ENCODE peak calls at places on chromosomes 12 and 14, in nine cellular contexts. One of them, this sample, is unnamed.

GRCh38 chr14:105398726-105399440 is 545 bp downstream of the TEX22 start:
- DNase-seq in sciatic nerve: no peak
- DNase-seq in activated naive CD4-positive, alpha-beta T cell treated with anti-CD3 and anti-CD28 coated beads, Interleukin-2, amount 50 U/mL, for 16 hours: peak
- DNase-seq in ACHN: peak
- DNase-seq in activated effector memory CD4-positive, alpha-beta T cell treated with Interleukin-2 at 50 U/mL for 16 hours: no peak
- DNase-seq in ELR: peak
- DNase-seq in GM04503: no peak
- DNase-seq in activated naive CD8-positive, alpha-beta T cell treated with anti-CD3 and anti-CD28 coated beads for 36 hours: peak
- DNase-seq in B cell: no peak
- DNase-seq in this sample: no peak

GRCh38 chr14:104433401-104434213 is 146.0 kb upstream of the C14orf180 start:
- DNase-seq in sciatic nerve: peak
- DNase-seq in activated naive CD4-positive, alpha-beta T cell treated with anti-CD3 and anti-CD28 coated beads, Interleukin-2, amount 50 U/mL, for 16 hours: peak
- DNase-seq in ACHN: no peak
- DNase-seq in activated effector memory CD4-positive, alpha-beta T cell treated with Interleukin-2 at 50 U/mL for 16 hours: no peak
- DNase-seq in ELR: no peak
- DNase-seq in GM04503: no peak
- DNase-seq in activated naive CD8-positive, alpha-beta T cell treated with anti-CD3 and anti-CD28 coated beads for 36 hours: no peak
- DNase-seq in B cell: no peak
- DNase-seq in this sample: no peak

GRCh38 chr12:3492868-3493224 is 1.8 kb downstream of the PRMT8 start:
- DNase-seq in sciatic nerve: no peak
- DNase-seq in activated naive CD4-positive, alpha-beta T cell treated with anti-CD3 and anti-CD28 coated beads, Interleukin-2, amount 50 U/mL, for 16 hours: no peak
- DNase-seq in ACHN: no peak
- DNase-seq in activated effector memory CD4-positive, alpha-beta T cell treated with Interleukin-2 at 50 U/mL for 16 hours: no peak
- DNase-seq in ELR: no peak
- DNase-seq in GM04503: no peak
- DNase-seq in activated naive CD8-positive, alpha-beta T cell treated with anti-CD3 and anti-CD28 coated beads for 36 hours: no peak
- DNase-seq in B cell: no peak
- DNase-seq in this sample: no peak

GRCh38 chr12:113860059-113860820 is 105.9 kb downstream of the RBM19 start:
- DNase-seq in sciatic nerve: no peak
- DNase-seq in activated naive CD4-positive, alpha-beta T cell treated with anti-CD3 and anti-CD28 coated beads, Interleukin-2, amount 50 U/mL, for 16 hours: no peak
- DNase-seq in ACHN: no peak
- DNase-seq in activated effector memory CD4-positive, alpha-beta T cell treated with Interleukin-2 at 50 U/mL for 16 hours: no peak
- DNase-seq in ELR: no peak
- DNase-seq in GM04503: no peak
- DNase-seq in activated naive CD8-positive, alpha-beta T cell treated with anti-CD3 and anti-CD28 coated beads for 36 hours: no peak
- DNase-seq in B cell: no peak
- DNase-seq in this sample: no peak

GRCh38 chr12:120095356-120096135 is 21.0 kb downstream of the RAB35 start:
- DNase-seq in sciatic nerve: no peak
- DNase-seq in activated naive CD4-positive, alpha-beta T cell treated with anti-CD3 and anti-CD28 coated beads, Interleukin-2, amount 50 U/mL, for 16 hours: no peak
- DNase-seq in ACHN: no peak
- DNase-seq in activated effector memory CD4-positive, alpha-beta T cell treated with Interleukin-2 at 50 U/mL for 16 hours: no peak
- DNase-seq in ELR: no peak
- DNase-seq in GM04503: no peak
- DNase-seq in activated naive CD8-positive, alpha-beta T cell treated with anti-CD3 and anti-CD28 coated beads for 36 hours: no peak
- DNase-seq in B cell: no peak
- DNase-seq in this sample: no peak

GRCh38 chr14:64628940-64629403 is 75.3 kb upstream of the PLEKHG3 start:
- DNase-seq in sciatic nerve: no peak
- DNase-seq in activated naive CD4-positive, alpha-beta T cell treated with anti-CD3 and anti-CD28 coated beads, Interleukin-2, amount 50 U/mL, for 16 hours: no peak
- DNase-seq in ACHN: no peak
- DNase-seq in activated effector memory CD4-positive, alpha-beta T cell treated with Interleukin-2 at 50 U/mL for 16 hours: no peak
- DNase-seq in ELR: peak
- DNase-seq in GM04503: peak
- DNase-seq in activated naive CD8-positive, alpha-beta T cell treated with anti-CD3 and anti-CD28 coated beads for 36 hours: no peak
- DNase-seq in B cell: no peak
- DNase-seq in this sample: no peak

GRCh38 chr12:63206908-63207307 is 55.9 kb upstream of the AVPR1A start:
- DNase-seq in sciatic nerve: no peak
- DNase-seq in activated naive CD4-positive, alpha-beta T cell treated with anti-CD3 and anti-CD28 coated beads, Interleukin-2, amount 50 U/mL, for 16 hours: no peak
- DNase-seq in ACHN: no peak
- DNase-seq in activated effector memory CD4-positive, alpha-beta T cell treated with Interleukin-2 at 50 U/mL for 16 hours: no peak
- DNase-seq in ELR: peak
- DNase-seq in GM04503: no peak
- DNase-seq in activated naive CD8-positive, alpha-beta T cell treated with anti-CD3 and anti-CD28 coated beads for 36 hours: no peak
- DNase-seq in B cell: no peak
- DNase-seq in this sample: no peak

GRCh38 chr12:15443611-15444010 is 121.3 kb downstream of the PTPRO start:
- DNase-seq in sciatic nerve: no peak
- DNase-seq in activated naive CD4-positive, alpha-beta T cell treated with anti-CD3 and anti-CD28 coated beads, Interleukin-2, amount 50 U/mL, for 16 hours: no peak
- DNase-seq in ACHN: no peak
- DNase-seq in activated effector memory CD4-positive, alpha-beta T cell treated with Interleukin-2 at 50 U/mL for 16 hours: no peak
- DNase-seq in ELR: peak
- DNase-seq in GM04503: no peak
- DNase-seq in activated naive CD8-positive, alpha-beta T cell treated with anti-CD3 and anti-CD28 coated beads for 36 hours: no peak
- DNase-seq in B cell: no peak
- DNase-seq in this sample: no peak

GRCh38 chr14:106883218-106883692 is 1356.9 kb downstream of the TMEM121 start:
- DNase-seq in sciatic nerve: no peak
- DNase-seq in activated naive CD4-positive, alpha-beta T cell treated with anti-CD3 and anti-CD28 coated beads, Interleukin-2, amount 50 U/mL, for 16 hours: peak
- DNase-seq in ACHN: no peak
- DNase-seq in activated effector memory CD4-positive, alpha-beta T cell treated with Interleukin-2 at 50 U/mL for 16 hours: no peak
- DNase-seq in ELR: peak
- DNase-seq in GM04503: no peak
- DNase-seq in activated naive CD8-positive, alpha-beta T cell treated with anti-CD3 and anti-CD28 coated beads for 36 hours: peak
- DNase-seq in B cell: peak
- DNase-seq in this sample: no peak

GRCh38 chr14:59897757-59898383 is 22.1 kb upstream of the LRRC9 start:
- DNase-seq in sciatic nerve: no peak
- DNase-seq in activated naive CD4-positive, alpha-beta T cell treated with anti-CD3 and anti-CD28 coated beads, Interleukin-2, amount 50 U/mL, for 16 hours: no peak
- DNase-seq in ACHN: peak
- DNase-seq in activated effector memory CD4-positive, alpha-beta T cell treated with Interleukin-2 at 50 U/mL for 16 hours: no peak
- DNase-seq in ELR: peak
- DNase-seq in GM04503: no peak
- DNase-seq in activated naive CD8-positive, alpha-beta T cell treated with anti-CD3 and anti-CD28 coated beads for 36 hours: peak
- DNase-seq in B cell: no peak
- DNase-seq in this sample: no peak

GRCh38 chr14:104550849-104551728 is 28.5 kb upstream of the C14orf180 start:
- DNase-seq in sciatic nerve: peak
- DNase-seq in activated naive CD4-positive, alpha-beta T cell treated with anti-CD3 and anti-CD28 coated beads, Interleukin-2, amount 50 U/mL, for 16 hours: no peak
- DNase-seq in ACHN: no peak
- DNase-seq in activated effector memory CD4-positive, alpha-beta T cell treated with Interleukin-2 at 50 U/mL for 16 hours: no peak
- DNase-seq in ELR: no peak
- DNase-seq in GM04503: no peak
- DNase-seq in activated naive CD8-positive, alpha-beta T cell treated with anti-CD3 and anti-CD28 coated beads for 36 hours: no peak
- DNase-seq in B cell: no peak
- DNase-seq in this sample: no peak

GRCh38 chr12:69653703-69654102 is 43.0 kb upstream of the LRRC10 start:
- DNase-seq in sciatic nerve: no peak
- DNase-seq in activated naive CD4-positive, alpha-beta T cell treated with anti-CD3 and anti-CD28 coated beads, Interleukin-2, amount 50 U/mL, for 16 hours: no peak
- DNase-seq in ACHN: no peak
- DNase-seq in activated effector memory CD4-positive, alpha-beta T cell treated with Interleukin-2 at 50 U/mL for 16 hours: no peak
- DNase-seq in ELR: peak
- DNase-seq in GM04503: no peak
- DNase-seq in activated naive CD8-positive, alpha-beta T cell treated with anti-CD3 and anti-CD28 coated beads for 36 hours: no peak
- DNase-seq in B cell: no peak
- DNase-seq in this sample: no peak

GRCh38 chr12:78863482-78864427 is 819 bp upstream of the SYT1 start:
- DNase-seq in sciatic nerve: peak
- DNase-seq in activated naive CD4-positive, alpha-beta T cell treated with anti-CD3 and anti-CD28 coated beads, Interleukin-2, amount 50 U/mL, for 16 hours: no peak
- DNase-seq in ACHN: peak
- DNase-seq in activated effector memory CD4-positive, alpha-beta T cell treated with Interleukin-2 at 50 U/mL for 16 hours: no peak
- DNase-seq in ELR: peak
- DNase-seq in GM04503: no peak
- DNase-seq in activated naive CD8-positive, alpha-beta T cell treated with anti-CD3 and anti-CD28 coated beads for 36 hours: no peak
- DNase-seq in B cell: peak
- DNase-seq in this sample: peak

GRCh38 chr14:59771577-59771976 is 99.0 kb downstream of the RTN1 start:
- DNase-seq in sciatic nerve: no peak
- DNase-seq in activated naive CD4-positive, alpha-beta T cell treated with anti-CD3 and anti-CD28 coated beads, Interleukin-2, amount 50 U/mL, for 16 hours: no peak
- DNase-seq in ACHN: no peak
- DNase-seq in activated effector memory CD4-positive, alpha-beta T cell treated with Interleukin-2 at 50 U/mL for 16 hours: no peak
- DNase-seq in ELR: peak
- DNase-seq in GM04503: no peak
- DNase-seq in activated naive CD8-positive, alpha-beta T cell treated with anti-CD3 and anti-CD28 coated beads for 36 hours: no peak
- DNase-seq in B cell: no peak
- DNase-seq in this sample: no peak

GRCh38 chr14:24238123-24238522 is 4.3 kb downstream of the TINF2 start:
- DNase-seq in sciatic nerve: no peak
- DNase-seq in activated naive CD4-positive, alpha-beta T cell treated with anti-CD3 and anti-CD28 coated beads, Interleukin-2, amount 50 U/mL, for 16 hours: no peak
- DNase-seq in ACHN: no peak
- DNase-seq in activated effector memory CD4-positive, alpha-beta T cell treated with Interleukin-2 at 50 U/mL for 16 hours: no peak
- DNase-seq in ELR: peak
- DNase-seq in GM04503: no peak
- DNase-seq in activated naive CD8-positive, alpha-beta T cell treated with anti-CD3 and anti-CD28 coated beads for 36 hours: no peak
- DNase-seq in B cell: no peak
- DNase-seq in this sample: no peak

GRCh38 chr12:43964966-43965365 is 129.1 kb downstream of the TMEM117 start:
- DNase-seq in sciatic nerve: no peak
- DNase-seq in activated naive CD4-positive, alpha-beta T cell treated with anti-CD3 and anti-CD28 coated beads, Interleukin-2, amount 50 U/mL, for 16 hours: no peak
- DNase-seq in ACHN: no peak
- DNase-seq in activated effector memory CD4-positive, alpha-beta T cell treated with Interleukin-2 at 50 U/mL for 16 hours: no peak
- DNase-seq in ELR: no peak
- DNase-seq in GM04503: no peak
- DNase-seq in activated naive CD8-positive, alpha-beta T cell treated with anti-CD3 and anti-CD28 coated beads for 36 hours: no peak
- DNase-seq in B cell: no peak
- DNase-seq in this sample: no peak

GRCh38 chr14:67675219-67675582 is 769 bp upstream of the VTI1B start:
- DNase-seq in sciatic nerve: no peak
- DNase-seq in activated naive CD4-positive, alpha-beta T cell treated with anti-CD3 and anti-CD28 coated beads, Interleukin-2, amount 50 U/mL, for 16 hours: no peak
- DNase-seq in ACHN: no peak
- DNase-seq in activated effector memory CD4-positive, alpha-beta T cell treated with Interleukin-2 at 50 U/mL for 16 hours: no peak
- DNase-seq in ELR: no peak
- DNase-seq in GM04503: no peak
- DNase-seq in activated naive CD8-positive, alpha-beta T cell treated with anti-CD3 and anti-CD28 coated beads for 36 hours: no peak
- DNase-seq in B cell: no peak
- DNase-seq in this sample: no peak

GRCh38 chr12:47071241-47071852 is 8.1 kb upstream of the PCED1B start:
- DNase-seq in sciatic nerve: no peak
- DNase-seq in activated naive CD4-positive, alpha-beta T cell treated with anti-CD3 and anti-CD28 coated beads, Interleukin-2, amount 50 U/mL, for 16 hours: no peak
- DNase-seq in ACHN: peak
- DNase-seq in activated effector memory CD4-positive, alpha-beta T cell treated with Interleukin-2 at 50 U/mL for 16 hours: no peak
- DNase-seq in ELR: peak
- DNase-seq in GM04503: no peak
- DNase-seq in activated naive CD8-positive, alpha-beta T cell treated with anti-CD3 and anti-CD28 coated beads for 36 hours: no peak
- DNase-seq in B cell: no peak
- DNase-seq in this sample: no peak

This sample was measured in lung.